ENCODE peak calls at places on chromosomes 1 and 21, in six cellular contexts. One of them, this sample, is unnamed.
A peak's percentile ranks its signal among the peaks of the same experiment; 100 is the strongest.

GRCh38 chr1:231395051-231395995 is 26.8 kb downstream of the EGLN1 start:
- DNase-seq in colonic mucosa: no peak
- DNase-seq in foreskin fibroblast: peak; percentile 90
- DNase-seq in heart left ventricle: peak; percentile 23
- DNase-seq in osteocyte: no peak
- DNase-seq in left ventricle myocardium inferior: no peak
- DNase-seq in this sample: peak; percentile 57

GRCh38 chr1:242243472-242243871 is 244.6 kb upstream of the MAP1LC3C start:
- DNase-seq in foreskin fibroblast: no peak
- DNase-seq in left ventricle myocardium inferior: no peak
- DNase-seq in osteocyte: no peak
- DNase-seq in heart left ventricle: no peak
- DNase-seq in colonic mucosa: no peak
- DNase-seq in this sample: no peak

GRCh38 chr1:113542221-113542701 is 151.9 kb downstream of the MAGI3 start:
- DNase-seq in osteocyte: no peak
- DNase-seq in left ventricle myocardium inferior: no peak
- DNase-seq in foreskin fibroblast: peak; percentile 86
- DNase-seq in heart left ventricle: no peak
- DNase-seq in colonic mucosa: no peak
- DNase-seq in this sample: no peak

GRCh38 chr1:232629250-232630046 is 485 bp downstream of the SIPA1L2 start:
- DNase-seq in heart left ventricle: peak; percentile 24
- DNase-seq in osteocyte: no peak
- DNase-seq in foreskin fibroblast: no peak
- DNase-seq in left ventricle myocardium inferior: peak; percentile 35
- DNase-seq in colonic mucosa: peak; percentile 51
- DNase-seq in this sample: no peak

GRCh38 chr1:225811622-225812487 is 1.9 kb downstream of the EPHX1 start:
- DNase-seq in left ventricle myocardium inferior: no peak
- DNase-seq in foreskin fibroblast: no peak
- DNase-seq in heart left ventricle: no peak
- DNase-seq in osteocyte: no peak
- DNase-seq in colonic mucosa: peak; percentile 62
- DNase-seq in this sample: no peak

GRCh38 chr1:205633421-205633976 is 1.7 kb upstream of the ELK4 start:
- DNase-seq in left ventricle myocardium inferior: no peak
- DNase-seq in osteocyte: no peak
- DNase-seq in colonic mucosa: no peak
- DNase-seq in foreskin fibroblast: peak; percentile 21
- DNase-seq in heart left ventricle: no peak
- DNase-seq in this sample: no peak

GRCh38 chr1:31019401-31019800 is 46.1 kb downstream of the PUM1 start:
- DNase-seq in foreskin fibroblast: no peak
- DNase-seq in left ventricle myocardium inferior: no peak
- DNase-seq in osteocyte: no peak
- DNase-seq in heart left ventricle: no peak
- DNase-seq in colonic mucosa: no peak
- DNase-seq in this sample: no peak

GRCh38 chr21:46427516-46427915 is 31.2 kb upstream of the DIP2A start:
- DNase-seq in heart left ventricle: no peak
- DNase-seq in osteocyte: no peak
- DNase-seq in colonic mucosa: no peak
- DNase-seq in foreskin fibroblast: no peak
- DNase-seq in left ventricle myocardium inferior: no peak
- DNase-seq in this sample: no peak

GRCh38 chr1:207815913-207816312 is 64.1 kb downstream of the CD46 start:
- DNase-seq in colonic mucosa: no peak
- DNase-seq in heart left ventricle: no peak
- DNase-seq in left ventricle myocardium inferior: no peak
- DNase-seq in foreskin fibroblast: peak; percentile 62
- DNase-seq in osteocyte: peak; percentile 25
- DNase-seq in this sample: no peak

GRCh38 chr1:21324368-21325137 is 34.3 kb upstream of the ECE1 start:
- DNase-seq in osteocyte: peak; percentile 90
- DNase-seq in colonic mucosa: peak; percentile 82
- DNase-seq in foreskin fibroblast: peak; percentile 92
- DNase-seq in left ventricle myocardium inferior: peak; percentile 73
- DNase-seq in heart left ventricle: peak; percentile 82
- DNase-seq in this sample: peak; percentile 72

GRCh38 chr1:230550428-230550827 is 91.9 kb upstream of the COG2 start:
- DNase-seq in osteocyte: no peak
- DNase-seq in heart left ventricle: no peak
- DNase-seq in colonic mucosa: no peak
- DNase-seq in left ventricle myocardium inferior: no peak
- DNase-seq in foreskin fibroblast: no peak
- DNase-seq in this sample: no peak

GRCh38 chr21:15135867-15136629 is 71.2 kb upstream of the NRIP1 start:
- DNase-seq in colonic mucosa: no peak
- DNase-seq in left ventricle myocardium inferior: no peak
- DNase-seq in foreskin fibroblast: no peak
- DNase-seq in osteocyte: no peak
- DNase-seq in heart left ventricle: no peak
- DNase-seq in this sample: no peak

GRCh38 chr1:113942527-113942926 is 13.4 kb downstream of the HIPK1 start:
- DNase-seq in heart left ventricle: no peak
- DNase-seq in colonic mucosa: no peak
- DNase-seq in left ventricle myocardium inferior: no peak
- DNase-seq in foreskin fibroblast: no peak
- DNase-seq in osteocyte: no peak
- DNase-seq in this sample: no peak

GRCh38 chr1:109926662-109927300 is 16.1 kb downstream of the CSF1 start:
- DNase-seq in colonic mucosa: peak; percentile 18
- DNase-seq in left ventricle myocardium inferior: no peak
- DNase-seq in osteocyte: no peak
- DNase-seq in foreskin fibroblast: peak; percentile 86
- DNase-seq in heart left ventricle: no peak
- DNase-seq in this sample: no peak

GRCh38 chr1:181413195-181413815 is 70.0 kb upstream of the CACNA1E start:
- DNase-seq in colonic mucosa: no peak
- DNase-seq in left ventricle myocardium inferior: no peak
- DNase-seq in osteocyte: no peak
- DNase-seq in heart left ventricle: no peak
- DNase-seq in foreskin fibroblast: no peak
- DNase-seq in this sample: no peak

DNA sequence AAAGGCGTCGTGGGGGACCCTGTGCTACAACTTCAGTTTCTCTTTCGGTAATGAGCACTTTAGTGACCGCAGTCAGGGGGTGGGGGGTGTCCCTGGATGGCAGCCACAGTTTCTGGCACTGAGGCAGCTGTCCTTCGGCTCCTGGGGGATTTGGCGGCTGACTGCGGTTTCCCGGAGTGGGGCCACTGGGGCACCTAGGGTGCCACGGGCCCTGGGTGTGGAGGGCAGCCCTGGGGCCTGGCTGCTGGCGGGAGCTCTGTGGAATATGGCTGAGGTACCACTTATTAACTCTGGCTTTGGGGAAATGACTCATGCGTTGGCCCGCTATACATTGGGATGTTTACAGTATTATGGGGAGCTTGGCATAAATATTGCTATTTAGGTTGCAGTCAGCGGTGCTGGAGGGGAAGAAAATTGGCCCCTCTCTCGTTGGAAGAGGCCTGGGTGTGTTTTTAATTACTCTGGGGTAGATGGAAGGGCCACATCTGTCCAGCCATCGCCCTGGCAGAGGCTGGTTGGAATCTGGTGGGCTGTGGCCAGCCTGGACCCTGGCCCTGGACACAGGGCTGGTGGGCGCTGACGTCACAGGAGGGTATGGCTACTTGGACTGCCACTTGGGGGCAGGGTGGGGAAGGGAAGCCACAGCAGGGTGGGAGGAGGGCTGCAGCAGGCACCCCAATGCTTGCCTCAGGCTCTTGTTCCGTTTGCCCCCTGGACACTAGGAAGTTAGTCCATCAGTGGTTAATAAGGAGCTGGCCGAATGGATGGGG is 2.0 kb downstream of the EPHB2 start:
- DNase-seq in foreskin fibroblast: no peak
- DNase-seq in heart left ventricle: no peak
- DNase-seq in osteocyte: no peak
- DNase-seq in colonic mucosa: no peak
- DNase-seq in left ventricle myocardium inferior: no peak
- DNase-seq in this sample: peak; percentile 14
- TF ChIP-seq CTCF in foreskin fibroblast: no peak
- TF ChIP-seq CTCF in heart left ventricle: no peak
- TF ChIP-seq CTCF in osteocyte: peak; percentile 14
- TF ChIP-seq CTCF in colonic mucosa: no peak
- TF ChIP-seq CTCF in left ventricle myocardium inferior: no peak
- TF ChIP-seq CTCF in this sample: no peak

GRCh38 chr1:9294910-9295636 is 2.4 kb downstream of the SPSB1 start:
- DNase-seq in heart left ventricle: no peak
- DNase-seq in foreskin fibroblast: peak; percentile 53
- DNase-seq in osteocyte: no peak
- DNase-seq in left ventricle myocardium inferior: peak; percentile 47
- DNase-seq in colonic mucosa: peak; percentile 51
- DNase-seq in this sample: peak; percentile 36
- TF ChIP-seq CTCF in heart left ventricle: no peak
- TF ChIP-seq CTCF in foreskin fibroblast: peak; percentile 38
- TF ChIP-seq CTCF in osteocyte: peak; percentile 43
- TF ChIP-seq CTCF in left ventricle myocardium inferior: no peak
- TF ChIP-seq CTCF in colonic mucosa: no peak
- TF ChIP-seq CTCF in this sample: peak; percentile 19

GRCh38 chr1:183580281-183580682 is 10.0 kb downstream of the NCF2 start:
- DNase-seq in heart left ventricle: no peak
- DNase-seq in colonic mucosa: no peak
- DNase-seq in foreskin fibroblast: peak; percentile 45
- DNase-seq in left ventricle myocardium inferior: no peak
- DNase-seq in osteocyte: no peak
- DNase-seq in this sample: no peak
- TF ChIP-seq CTCF in heart left ventricle: no peak
- TF ChIP-seq CTCF in colonic mucosa: no peak
- TF ChIP-seq CTCF in foreskin fibroblast: peak; percentile 18
- TF ChIP-seq CTCF in left ventricle myocardium inferior: no peak
- TF ChIP-seq CTCF in osteocyte: peak; percentile 40
- TF ChIP-seq CTCF in this sample: peak; percentile 13

GRCh38 chr21:29985866-29986265 is 46.1 kb upstream of the GRIK1 start:
- DNase-seq in osteocyte: no peak
- DNase-seq in colonic mucosa: no peak
- DNase-seq in foreskin fibroblast: no peak
- DNase-seq in left ventricle myocardium inferior: no peak
- DNase-seq in heart left ventricle: no peak
- DNase-seq in this sample: no peak
- TF ChIP-seq CTCF in osteocyte: no peak
- TF ChIP-seq CTCF in colonic mucosa: no peak
- TF ChIP-seq CTCF in foreskin fibroblast: no peak
- TF ChIP-seq CTCF in left ventricle myocardium inferior: no peak
- TF ChIP-seq CTCF in heart left ventricle: no peak
- TF ChIP-seq CTCF in this sample: no peak

GRCh38 chr1:17472814-17473213 is 33.3 kb upstream of the RCC2 start:
- DNase-seq in foreskin fibroblast: no peak
- DNase-seq in left ventricle myocardium inferior: no peak
- DNase-seq in osteocyte: no peak
- DNase-seq in colonic mucosa: no peak
- DNase-seq in heart left ventricle: no peak
- DNase-seq in this sample: no peak

GRCh38 chr1:17466359-17466758 is 26.9 kb upstream of the RCC2 start:
- DNase-seq in foreskin fibroblast: no peak
- DNase-seq in left ventricle myocardium inferior: no peak
- DNase-seq in colonic mucosa: no peak
- DNase-seq in osteocyte: no peak
- DNase-seq in heart left ventricle: no peak
- DNase-seq in this sample: no peak

GRCh38 chr1:17470021-17470799 is 30.7 kb upstream of the RCC2 start:
- DNase-seq in left ventricle myocardium inferior: no peak
- DNase-seq in heart left ventricle: no peak
- DNase-seq in osteocyte: no peak
- DNase-seq in foreskin fibroblast: no peak
- DNase-seq in colonic mucosa: no peak
- DNase-seq in this sample: no peak

GRCh38 chr1:17475729-17476128 is 36.3 kb upstream of the RCC2 start:
- DNase-seq in osteocyte: no peak
- DNase-seq in heart left ventricle: no peak
- DNase-seq in left ventricle myocardium inferior: no peak
- DNase-seq in foreskin fibroblast: peak; percentile 62
- DNase-seq in colonic mucosa: no peak
- DNase-seq in this sample: peak; percentile 38

GRCh38 chr1:17471393-17471792 is 31.9 kb upstream of the RCC2 start:
- DNase-seq in foreskin fibroblast: no peak
- DNase-seq in osteocyte: no peak
- DNase-seq in heart left ventricle: no peak
- DNase-seq in colonic mucosa: no peak
- DNase-seq in left ventricle myocardium inferior: no peak
- DNase-seq in this sample: no peak
- TF ChIP-seq CTCF in foreskin fibroblast: no peak
- TF ChIP-seq CTCF in osteocyte: no peak
- TF ChIP-seq CTCF in heart left ventricle: no peak
- TF ChIP-seq CTCF in colonic mucosa: no peak
- TF ChIP-seq CTCF in left ventricle myocardium inferior: no peak
- TF ChIP-seq CTCF in this sample: no peak

GRCh38 chr1:82759035-82759434 is 958.3 kb downstream of the ADGRL2 start:
- DNase-seq in osteocyte: no peak
- DNase-seq in colonic mucosa: no peak
- DNase-seq in left ventricle myocardium inferior: no peak
- DNase-seq in heart left ventricle: no peak
- DNase-seq in foreskin fibroblast: no peak
- DNase-seq in this sample: no peak
- TF ChIP-seq CTCF in osteocyte: peak; percentile 18
- TF ChIP-seq CTCF in colonic mucosa: no peak
- TF ChIP-seq CTCF in left ventricle myocardium inferior: no peak
- TF ChIP-seq CTCF in heart left ventricle: no peak
- TF ChIP-seq CTCF in foreskin fibroblast: no peak
- TF ChIP-seq CTCF in this sample: no peak

GRCh38 chr1:90612033-90612432 is 105.1 kb downstream of the BARHL2 start:
- DNase-seq in heart left ventricle: no peak
- DNase-seq in foreskin fibroblast: no peak
- DNase-seq in osteocyte: no peak
- DNase-seq in left ventricle myocardium inferior: no peak
- DNase-seq in colonic mucosa: no peak
- DNase-seq in this sample: no peak

GRCh38 chr1:90616395-90616794 is 100.7 kb downstream of the BARHL2 start:
- DNase-seq in osteocyte: no peak
- DNase-seq in colonic mucosa: peak; percentile 22
- DNase-seq in foreskin fibroblast: no peak
- DNase-seq in left ventricle myocardium inferior: no peak
- DNase-seq in heart left ventricle: no peak
- DNase-seq in this sample: no peak

GRCh38 chr1:90613371-90613770 is 103.7 kb downstream of the BARHL2 start:
- DNase-seq in left ventricle myocardium inferior: no peak
- DNase-seq in osteocyte: no peak
- DNase-seq in heart left ventricle: no peak
- DNase-seq in foreskin fibroblast: no peak
- DNase-seq in colonic mucosa: no peak
- DNase-seq in this sample: no peak

DNA sequence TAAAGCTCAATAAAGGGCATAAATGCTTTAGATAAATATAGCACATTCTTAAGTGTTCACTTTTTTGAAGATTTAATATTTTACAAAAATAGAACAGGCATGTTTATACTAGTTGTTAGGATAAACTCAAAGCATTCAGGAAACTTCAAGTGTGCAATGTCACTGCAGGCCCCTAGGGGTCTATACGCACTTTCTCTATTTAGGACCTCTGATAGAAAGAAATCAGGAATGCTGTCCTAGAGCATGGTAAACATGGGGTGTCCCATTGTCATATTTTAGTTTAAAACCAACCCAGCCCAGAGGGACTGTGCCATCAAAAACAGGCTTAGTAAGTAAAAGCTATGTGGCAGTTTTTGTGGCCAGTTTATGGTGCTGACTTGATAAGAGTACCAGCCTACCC is 102.2 kb downstream of the BARHL2 start:
- DNase-seq in colonic mucosa: no peak
- DNase-seq in foreskin fibroblast: no peak
- DNase-seq in heart left ventricle: no peak
- DNase-seq in left ventricle myocardium inferior: no peak
- DNase-seq in osteocyte: no peak
- DNase-seq in this sample: no peak
- TF ChIP-seq CTCF in colonic mucosa: no peak
- TF ChIP-seq CTCF in foreskin fibroblast: no peak
- TF ChIP-seq CTCF in heart left ventricle: peak; percentile 20
- TF ChIP-seq CTCF in left ventricle myocardium inferior: peak; percentile 24
- TF ChIP-seq CTCF in osteocyte: peak; percentile 31
- TF ChIP-seq CTCF in this sample: no peak